ENCODE peak calls at places on chromosomes 5 and 9, in five cellular contexts. One of them, this sample, is unnamed.

GRCh38 chr5:45038366-45038987 is 229.7 kb downstream of the MRPS30 start:
- DNase-seq in CD8-positive, alpha-beta memory T cell: no peak
- DNase-seq in right cardiac atrium: no peak
- DNase-seq in hepatocyte: peak; percentile 60
- DNase-seq in CD4-positive, alpha-beta memory T cell: no peak
- DNase-seq in this sample: no peak

GRCh38 chr9:98899399-98900056 is 44.2 kb upstream of the COL15A1 start:
- DNase-seq in right cardiac atrium: no peak
- DNase-seq in CD8-positive, alpha-beta memory T cell: no peak
- DNase-seq in CD4-positive, alpha-beta memory T cell: no peak
- DNase-seq in hepatocyte: peak; percentile 69
- DNase-seq in this sample: no peak

GRCh38 chr9:16985559-16986348 is 115.3 kb upstream of the BNC2 start:
- DNase-seq in CD8-positive, alpha-beta memory T cell: no peak
- DNase-seq in CD4-positive, alpha-beta memory T cell: no peak
- DNase-seq in right cardiac atrium: peak; percentile 67
- DNase-seq in hepatocyte: no peak
- DNase-seq in this sample: no peak

GRCh38 chr9:132973713-132974112 is 4.8 kb upstream of the GFI1B start:
- DNase-seq in hepatocyte: no peak
- DNase-seq in CD4-positive, alpha-beta memory T cell: no peak
- DNase-seq in CD8-positive, alpha-beta memory T cell: no peak
- DNase-seq in right cardiac atrium: no peak
- DNase-seq in this sample: no peak

GRCh38 chr5:14185336-14186131 is 42.4 kb downstream of the TRIO start:
- DNase-seq in CD4-positive, alpha-beta memory T cell: no peak
- DNase-seq in right cardiac atrium: no peak
- DNase-seq in hepatocyte: no peak
- DNase-seq in CD8-positive, alpha-beta memory T cell: no peak
- DNase-seq in this sample: no peak

GRCh38 chr9:109274768-109275596 is 45.9 kb downstream of the EPB41L4B start:
- DNase-seq in right cardiac atrium: no peak
- DNase-seq in hepatocyte: no peak
- DNase-seq in CD8-positive, alpha-beta memory T cell: no peak
- DNase-seq in CD4-positive, alpha-beta memory T cell: no peak
- DNase-seq in this sample: no peak

GRCh38 chr5:8848997-8849585 is 696.8 kb downstream of the SEMA5A start:
- DNase-seq in right cardiac atrium: no peak
- DNase-seq in hepatocyte: no peak
- DNase-seq in CD8-positive, alpha-beta memory T cell: no peak
- DNase-seq in CD4-positive, alpha-beta memory T cell: no peak
- DNase-seq in this sample: no peak

GRCh38 chr5:124751031-124751430 is 4.6 kb upstream of the ZNF608 start:
- DNase-seq in CD4-positive, alpha-beta memory T cell: no peak
- DNase-seq in hepatocyte: no peak
- DNase-seq in right cardiac atrium: no peak
- DNase-seq in CD8-positive, alpha-beta memory T cell: no peak
- DNase-seq in this sample: no peak

GRCh38 chr9:134206317-134207300 is 42.2 kb upstream of the RNU6ATAC start:
- DNase-seq in right cardiac atrium: peak; percentile 52
- DNase-seq in CD8-positive, alpha-beta memory T cell: no peak
- DNase-seq in CD4-positive, alpha-beta memory T cell: no peak
- DNase-seq in hepatocyte: no peak
- DNase-seq in this sample: no peak

GRCh38 chr9:21549251-21549765 is 67.2 kb upstream of the IFNE start:
- DNase-seq in right cardiac atrium: no peak
- DNase-seq in hepatocyte: no peak
- DNase-seq in CD4-positive, alpha-beta memory T cell: no peak
- DNase-seq in CD8-positive, alpha-beta memory T cell: no peak
- DNase-seq in this sample: no peak

GRCh38 chr9:1050125-1050895 is at the start of gene DMRT2:
- DNase-seq in hepatocyte: no peak
- DNase-seq in CD4-positive, alpha-beta memory T cell: no peak
- DNase-seq in right cardiac atrium: peak; percentile 86
- DNase-seq in CD8-positive, alpha-beta memory T cell: no peak
- DNase-seq in this sample: peak; percentile 88

GRCh38 chr9:19946446-19947109 is 157.7 kb upstream of the SLC24A2 start:
- DNase-seq in right cardiac atrium: no peak
- DNase-seq in CD8-positive, alpha-beta memory T cell: no peak
- DNase-seq in hepatocyte: peak; percentile 60
- DNase-seq in CD4-positive, alpha-beta memory T cell: no peak
- DNase-seq in this sample: no peak

GRCh38 chr9:78023003-78023741 is 8.4 kb downstream of the GNAQ start:
- DNase-seq in CD8-positive, alpha-beta memory T cell: no peak
- DNase-seq in right cardiac atrium: no peak
- DNase-seq in CD4-positive, alpha-beta memory T cell: no peak
- DNase-seq in hepatocyte: peak; percentile 62
- DNase-seq in this sample: no peak

GRCh38 chr9:121743441-121744001 is 92.1 kb downstream of the DAB2IP start:
- DNase-seq in right cardiac atrium: peak; percentile 94
- DNase-seq in CD8-positive, alpha-beta memory T cell: no peak
- DNase-seq in CD4-positive, alpha-beta memory T cell: no peak
- DNase-seq in hepatocyte: peak; percentile 90
- DNase-seq in this sample: peak; percentile 87

GRCh38 chr9:82924243-82924605 is 138.7 kb downstream of the RASEF start:
- DNase-seq in CD4-positive, alpha-beta memory T cell: no peak
- DNase-seq in CD8-positive, alpha-beta memory T cell: no peak
- DNase-seq in right cardiac atrium: no peak
- DNase-seq in hepatocyte: no peak
- DNase-seq in this sample: no peak

GRCh38 chr9:88183798-88184495 is 45.7 kb upstream of the SPATA31C2 start:
- DNase-seq in CD4-positive, alpha-beta memory T cell: no peak
- DNase-seq in hepatocyte: no peak
- DNase-seq in right cardiac atrium: no peak
- DNase-seq in CD8-positive, alpha-beta memory T cell: no peak
- DNase-seq in this sample: no peak

GRCh38 chr5:156896545-156896944 is 46.5 kb downstream of the PPP1R2B start:
- DNase-seq in hepatocyte: no peak
- DNase-seq in right cardiac atrium: no peak
- DNase-seq in CD4-positive, alpha-beta memory T cell: no peak
- DNase-seq in CD8-positive, alpha-beta memory T cell: no peak
- DNase-seq in this sample: no peak

GRCh38 chr9:3235497-3235896 is 290.3 kb downstream of the RFX3 start:
- DNase-seq in right cardiac atrium: no peak
- DNase-seq in CD8-positive, alpha-beta memory T cell: no peak
- DNase-seq in hepatocyte: no peak
- DNase-seq in CD4-positive, alpha-beta memory T cell: no peak
- DNase-seq in this sample: no peak

GRCh38 chr5:168712280-168712924 is 133.2 kb upstream of the PANK3 start:
- DNase-seq in CD4-positive, alpha-beta memory T cell: no peak
- DNase-seq in CD8-positive, alpha-beta memory T cell: no peak
- DNase-seq in right cardiac atrium: no peak
- DNase-seq in hepatocyte: peak; percentile 51
- DNase-seq in this sample: no peak

GRCh38 chr9:137876781-137877386 is 698 bp upstream of the CACNA1B start:
- DNase-seq in hepatocyte: no peak
- DNase-seq in CD8-positive, alpha-beta memory T cell: no peak
- DNase-seq in right cardiac atrium: peak; percentile 60
- DNase-seq in CD4-positive, alpha-beta memory T cell: no peak
- DNase-seq in this sample: no peak

GRCh38 chr5:123807177-123807900 is 295.4 kb downstream of the CSNK1G3 start:
- DNase-seq in CD4-positive, alpha-beta memory T cell: no peak
- DNase-seq in right cardiac atrium: no peak
- DNase-seq in hepatocyte: peak; percentile 51
- DNase-seq in CD8-positive, alpha-beta memory T cell: no peak
- DNase-seq in this sample: no peak

GRCh38 chr5:133425183-133425582 is 187.2 kb downstream of the FSTL4 start:
- DNase-seq in hepatocyte: no peak
- DNase-seq in right cardiac atrium: no peak
- DNase-seq in CD8-positive, alpha-beta memory T cell: no peak
- DNase-seq in CD4-positive, alpha-beta memory T cell: no peak
- DNase-seq in this sample: no peak

GRCh38 chr9:37970301-37971106 is 66.6 kb upstream of the SLC25A51 start:
- DNase-seq in right cardiac atrium: no peak
- DNase-seq in hepatocyte: no peak
- DNase-seq in CD8-positive, alpha-beta memory T cell: no peak
- DNase-seq in CD4-positive, alpha-beta memory T cell: no peak
- DNase-seq in this sample: no peak

GRCh38 chr9:37972346-37972745 is 68.4 kb upstream of the SLC25A51 start:
- DNase-seq in right cardiac atrium: no peak
- DNase-seq in hepatocyte: peak; percentile 76
- DNase-seq in CD4-positive, alpha-beta memory T cell: no peak
- DNase-seq in CD8-positive, alpha-beta memory T cell: no peak
- DNase-seq in this sample: no peak

GRCh38 chr9:37969558-37970300 is 65.8 kb upstream of the SLC25A51 start:
- DNase-seq in CD8-positive, alpha-beta memory T cell: no peak
- DNase-seq in right cardiac atrium: no peak
- DNase-seq in hepatocyte: no peak
- DNase-seq in CD4-positive, alpha-beta memory T cell: no peak
- DNase-seq in this sample: no peak

GRCh38 chr9:37971107-37971459 is 67.2 kb upstream of the SLC25A51 start:
- DNase-seq in hepatocyte: no peak
- DNase-seq in right cardiac atrium: no peak
- DNase-seq in CD4-positive, alpha-beta memory T cell: no peak
- DNase-seq in CD8-positive, alpha-beta memory T cell: no peak
- DNase-seq in this sample: no peak

GRCh38 chr9:37971691-37972090 is 67.8 kb upstream of the SLC25A51 start:
- DNase-seq in CD8-positive, alpha-beta memory T cell: no peak
- DNase-seq in hepatocyte: no peak
- DNase-seq in CD4-positive, alpha-beta memory T cell: no peak
- DNase-seq in right cardiac atrium: no peak
- DNase-seq in this sample: no peak
- H3K4me1 ChIP-seq in CD8-positive, alpha-beta memory T cell: no peaks in the 10 kb centered on the region
- H3K4me1 ChIP-seq in hepatocyte: peaks cover 57% of the 10 kb centered on the region
- H3K4me1 ChIP-seq in CD4-positive, alpha-beta memory T cell: no peaks in the 10 kb centered on the region
- H3K4me1 ChIP-seq in right cardiac atrium: peaks cover 12% of the 10 kb centered on the region
- H3K4me1 ChIP-seq in this sample: peaks cover 43% of the 10 kb centered on the region

GRCh38 chr5:155729684-155730059 is 597.3 kb upstream of the SGCD start:
- DNase-seq in hepatocyte: peak; percentile 39
- DNase-seq in right cardiac atrium: peak; percentile 85
- DNase-seq in CD4-positive, alpha-beta memory T cell: no peak
- DNase-seq in CD8-positive, alpha-beta memory T cell: no peak
- DNase-seq in this sample: peak; percentile 77

GRCh38 chr5:155726267-155726666 is 600.7 kb upstream of the SGCD start:
- DNase-seq in CD8-positive, alpha-beta memory T cell: no peak
- DNase-seq in CD4-positive, alpha-beta memory T cell: no peak
- DNase-seq in right cardiac atrium: no peak
- DNase-seq in hepatocyte: peak; percentile 42
- DNase-seq in this sample: no peak

GRCh38 chr5:155728146-155728856 is 598.7 kb upstream of the SGCD start:
- DNase-seq in hepatocyte: peak; percentile 82
- DNase-seq in CD4-positive, alpha-beta memory T cell: no peak
- DNase-seq in CD8-positive, alpha-beta memory T cell: no peak
- DNase-seq in right cardiac atrium: peak; percentile 84
- DNase-seq in this sample: peak; percentile 69

GRCh38 chr5:155727512-155728145 is 599.3 kb upstream of the SGCD start:
- DNase-seq in right cardiac atrium: no peak
- DNase-seq in CD8-positive, alpha-beta memory T cell: no peak
- DNase-seq in hepatocyte: peak; percentile 5
- DNase-seq in CD4-positive, alpha-beta memory T cell: no peak
- DNase-seq in this sample: no peak

DNA sequence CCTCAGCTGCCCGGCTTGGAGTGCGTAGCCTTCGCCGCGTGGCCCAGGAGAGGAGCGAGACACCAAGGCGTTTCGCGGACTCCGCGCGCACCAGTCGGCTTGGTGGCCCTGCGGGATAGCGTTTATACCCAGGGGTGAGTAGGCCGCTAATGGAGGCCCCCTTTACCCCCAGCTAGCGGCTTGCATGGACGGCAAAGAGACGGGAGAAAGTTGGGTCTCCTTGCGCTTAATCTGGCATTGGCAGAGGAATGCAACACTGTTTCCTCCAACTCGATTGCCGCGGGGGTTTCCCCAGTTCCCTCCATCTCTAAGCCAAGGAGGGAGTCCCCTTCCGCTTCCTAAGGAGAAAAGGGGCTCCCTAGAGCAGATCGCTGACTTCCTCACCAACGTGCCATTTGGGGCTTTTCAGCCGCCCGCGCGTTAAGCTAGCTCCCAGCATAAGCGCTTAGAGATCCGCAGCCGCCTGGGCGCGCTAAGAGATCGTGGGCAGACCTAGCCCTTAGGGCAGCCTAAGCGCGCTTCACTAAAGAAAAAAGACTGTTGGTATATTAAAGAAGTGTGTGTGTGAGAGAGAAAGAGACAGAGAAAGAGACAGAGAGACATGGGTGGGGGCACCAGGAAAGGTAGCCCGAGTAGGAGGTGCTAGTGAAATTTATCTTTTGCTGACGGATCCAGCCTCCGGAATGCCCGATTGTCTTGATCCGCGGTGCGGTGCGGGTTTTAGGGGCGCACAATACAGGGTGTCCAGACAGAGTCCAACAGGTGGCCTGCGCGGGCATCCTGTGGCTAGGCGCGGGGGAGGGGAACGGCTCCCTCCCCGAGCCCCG is 597.9 kb upstream of the SGCD start:
- DNase-seq in CD8-positive, alpha-beta memory T cell: no peak
- DNase-seq in right cardiac atrium: peak; percentile 60
- DNase-seq in CD4-positive, alpha-beta memory T cell: no peak
- DNase-seq in hepatocyte: peak; percentile 41
- DNase-seq in this sample: peak; percentile 42
- H3K4me3 ChIP-seq in CD8-positive, alpha-beta memory T cell: peak overlapping the region; percentile 8
- H3K4me3 ChIP-seq in right cardiac atrium: peak overlapping the region; percentile 52
- H3K4me3 ChIP-seq in CD4-positive, alpha-beta memory T cell: no peak overlapping the region
- H3K4me3 ChIP-seq in hepatocyte: peak overlapping the region; percentile 52
- H3K4me3 ChIP-seq in this sample: peak overlapping the region; percentile 71

DNA sequence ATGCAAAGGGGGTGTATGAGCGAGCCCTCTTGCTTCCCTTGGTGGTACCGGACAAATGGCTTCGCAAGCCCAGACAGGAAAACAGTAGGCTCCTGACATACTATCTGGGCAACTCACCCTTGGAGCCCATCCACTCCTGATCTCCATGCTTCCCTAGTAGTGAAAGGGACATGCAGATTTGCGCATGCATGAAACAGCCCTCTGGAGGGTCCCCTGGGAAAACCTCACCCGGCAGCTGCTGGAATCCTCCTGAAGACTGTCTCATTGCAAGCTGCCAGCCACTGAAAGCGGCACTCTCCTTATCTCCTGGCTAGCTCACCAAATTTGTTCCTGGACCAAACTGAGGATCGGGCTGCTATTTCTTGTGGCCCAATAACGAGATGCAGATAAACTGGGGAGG is 10.2 kb downstream of the ZNF169 start:
- DNase-seq in right cardiac atrium: no peak
- DNase-seq in hepatocyte: no peak
- DNase-seq in CD4-positive, alpha-beta memory T cell: no peak
- DNase-seq in CD8-positive, alpha-beta memory T cell: no peak
- DNase-seq in this sample: no peak
- H3K9me3 ChIP-seq in right cardiac atrium: no peaks in the 10 kb centered on the region
- H3K9me3 ChIP-seq in hepatocyte: no peaks in the 10 kb centered on the region
- H3K9me3 ChIP-seq in CD4-positive, alpha-beta memory T cell: no peaks in the 10 kb centered on the region
- H3K9me3 ChIP-seq in CD8-positive, alpha-beta memory T cell: no peaks in the 10 kb centered on the region
- H3K9me3 ChIP-seq in this sample: peaks cover 14% of the 10 kb centered on the region

DNA sequence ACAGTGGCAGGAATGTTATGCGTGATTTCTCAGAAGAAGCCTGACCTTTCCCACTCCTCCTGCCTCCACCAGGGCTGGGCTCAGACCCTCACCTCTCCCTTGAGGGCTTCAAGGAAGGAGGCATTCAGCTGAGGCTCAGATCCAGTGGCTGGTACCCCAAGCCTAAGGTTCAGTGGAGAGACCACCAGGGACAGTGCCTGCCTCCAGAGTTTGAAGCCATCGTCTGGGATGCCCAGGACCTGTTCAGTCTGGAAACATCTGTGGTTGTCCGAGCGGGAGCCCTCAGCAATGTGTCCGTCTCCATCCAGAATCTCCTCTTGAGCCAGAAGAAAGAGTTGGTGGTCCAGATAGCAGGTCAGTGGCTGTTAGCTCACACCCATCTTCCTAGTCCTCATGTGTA is 9.9 kb downstream of the BTNL9 start:
- DNase-seq in right cardiac atrium: no peak
- DNase-seq in hepatocyte: no peak
- DNase-seq in CD4-positive, alpha-beta memory T cell: no peak
- DNase-seq in CD8-positive, alpha-beta memory T cell: no peak
- DNase-seq in this sample: no peak
- H3K4me1 ChIP-seq in right cardiac atrium: peaks cover 2% of the 10 kb centered on the region
- H3K4me1 ChIP-seq in hepatocyte: no peaks in the 10 kb centered on the region
- H3K4me1 ChIP-seq in CD4-positive, alpha-beta memory T cell: peaks cover 16% of the 10 kb centered on the region
- H3K4me1 ChIP-seq in CD8-positive, alpha-beta memory T cell: peaks cover 14% of the 10 kb centered on the region
- H3K4me1 ChIP-seq in this sample: peaks cover 43% of the 10 kb centered on the region

This sample was measured in left ventricle myocardium inferior.